ENCODE peak calls at places on chromosomes 16 and 17, in four cellular contexts. One of them, this sample, is unnamed.

GRCh38 chr16:57519796-57520360 is 16.5 kb downstream of the CCDC102A start:
- DNase-seq in IMR-90: peak; percentile 52
- DNase-seq in H1: no peak
- DNase-seq in H9: peak; percentile 82
- DNase-seq in this sample: peak; percentile 78

GRCh38 chr17:79388556-79389295 is 222.1 kb downstream of the RBFOX3 start:
- DNase-seq in H1: peak; percentile 41
- DNase-seq in IMR-90: peak; percentile 27
- DNase-seq in H9: peak; percentile 90
- DNase-seq in this sample: peak; percentile 65

GRCh38 chr17:80805032-80805751 is 186.4 kb upstream of the CHMP6 start:
- DNase-seq in H9: peak; percentile 33
- DNase-seq in IMR-90: peak; percentile 74
- DNase-seq in H1: no peak
- DNase-seq in this sample: peak; percentile 40

GRCh38 chr16:75264531-75264998 is 13.1 kb upstream of the BCAR1 start:
- DNase-seq in IMR-90: peak; percentile 35
- DNase-seq in H9: no peak
- DNase-seq in H1: no peak
- DNase-seq in this sample: no peak

GRCh38 chr17:80892900-80893603 is 98.6 kb upstream of the CHMP6 start:
- DNase-seq in H1: no peak
- DNase-seq in IMR-90: peak; percentile 79
- DNase-seq in H9: no peak
- DNase-seq in this sample: no peak

GRCh38 chr17:21354796-21355385 is 21.3 kb upstream of the KCNJ12 start:
- DNase-seq in IMR-90: no peak
- DNase-seq in H9: no peak
- DNase-seq in H1: no peak
- DNase-seq in this sample: no peak

GRCh38 chr16:50696575-50697420 is 3.4 kb downstream of the NOD2 start:
- DNase-seq in IMR-90: peak; percentile 26
- DNase-seq in H9: no peak
- DNase-seq in H1: no peak
- DNase-seq in this sample: no peak

GRCh38 chr16:57009641-57010170 is 20.3 kb downstream of the NLRC5 start:
- DNase-seq in H9: no peak
- DNase-seq in IMR-90: no peak
- DNase-seq in H1: no peak
- DNase-seq in this sample: no peak

GRCh38 chr16:31484491-31485171 is 1.7 kb downstream of the SLC5A2 start:
- DNase-seq in H9: peak; percentile 77
- DNase-seq in IMR-90: no peak
- DNase-seq in H1: no peak
- DNase-seq in this sample: peak; percentile 27

GRCh38 chr17:15171433-15172047 is 93.6 kb downstream of the PMP22 start:
- DNase-seq in IMR-90: peak; percentile 75
- DNase-seq in H1: peak; percentile 44
- DNase-seq in H9: peak; percentile 91
- DNase-seq in this sample: peak; percentile 85

GRCh38 chr16:89720520-89720858 is 209 bp downstream of the VPS9D1 start:
- DNase-seq in H9: peak; percentile 67
- DNase-seq in H1: no peak
- DNase-seq in IMR-90: no peak
- DNase-seq in this sample: peak; percentile 52

GRCh38 chr16:70778901-70779309 is 22.1 kb downstream of the VAC14 start:
- DNase-seq in H1: peak; percentile 74
- DNase-seq in IMR-90: peak; percentile 92
- DNase-seq in H9: peak; percentile 86
- DNase-seq in this sample: peak; percentile 87

GRCh38 chr17:77869041-77869595 is 89.4 kb upstream of the TNRC6C start:
- DNase-seq in H9: no peak
- DNase-seq in H1: no peak
- DNase-seq in IMR-90: no peak
- DNase-seq in this sample: no peak

GRCh38 chr17:21352981-21353265 is 23.2 kb upstream of the KCNJ12 start:
- DNase-seq in H1: no peak
- DNase-seq in IMR-90: no peak
- DNase-seq in H9: no peak
- DNase-seq in this sample: no peak

GRCh38 chr16:71784093-71784492 is 24.5 kb downstream of the AP1G1 start:
- DNase-seq in H9: no peak
- DNase-seq in IMR-90: no peak
- DNase-seq in H1: no peak
- DNase-seq in this sample: no peak

GRCh38 chr16:57462978-57463362 is 491 bp downstream of the POLR2C start:
- DNase-seq in H9: no peak
- DNase-seq in IMR-90: no peak
- DNase-seq in H1: no peak
- DNase-seq in this sample: no peak

GRCh38 chr17:63442549-63443035 is 3.5 kb downstream of the CYB561 start:
- DNase-seq in IMR-90: no peak
- DNase-seq in H9: peak; percentile 62
- DNase-seq in H1: no peak
- DNase-seq in this sample: peak; percentile 74

GRCh38 chr16:87132361-87133014 is 184.7 kb downstream of the C16orf95 start:
- DNase-seq in H9: no peak
- DNase-seq in IMR-90: peak; percentile 60
- DNase-seq in H1: no peak
- DNase-seq in this sample: no peak

GRCh38 chr17:42585353-42585752 is 7.8 kb upstream of the PSMC3IP start:
- DNase-seq in IMR-90: no peak
- DNase-seq in H1: no peak
- DNase-seq in H9: no peak
- DNase-seq in this sample: no peak

GRCh38 chr16:71569621-71570020 is 7.3 kb downstream of the TAT start:
- DNase-seq in H1: no peak
- DNase-seq in IMR-90: no peak
- DNase-seq in H9: no peak
- DNase-seq in this sample: no peak

GRCh38 chr17:4978720-4979119 is 8.8 kb downstream of the CAMTA2 start:
- DNase-seq in H1: no peak
- DNase-seq in H9: no peak
- DNase-seq in IMR-90: no peak
- DNase-seq in this sample: no peak
- H4K5ac ChIP-seq in H1: no peak overlapping the region
- H4K5ac ChIP-seq in H9: no peak overlapping the region
- H4K5ac ChIP-seq in IMR-90: no peak overlapping the region
- H4K5ac ChIP-seq in this sample: no peak overlapping the region

GRCh38 chr17:57570740-57571344 is 174.3 kb downstream of the CCDC182 start:
- DNase-seq in H1: no peak
- DNase-seq in IMR-90: no peak
- DNase-seq in H9: no peak
- DNase-seq in this sample: no peak
- H4K5ac ChIP-seq in H1: no peak overlapping the region
- H4K5ac ChIP-seq in IMR-90: no peak overlapping the region
- H4K5ac ChIP-seq in H9: no peak overlapping the region
- H4K5ac ChIP-seq in this sample: no peak overlapping the region

GRCh38 chr17:6437466-6437865 is 2.5 kb upstream of the AIPL1 start:
- DNase-seq in H9: peak; percentile 82
- DNase-seq in IMR-90: no peak
- DNase-seq in H1: no peak
- DNase-seq in this sample: no peak
- H4K5ac ChIP-seq in H9: no peak overlapping the region
- H4K5ac ChIP-seq in IMR-90: no peak overlapping the region
- H4K5ac ChIP-seq in H1: no peak overlapping the region
- H4K5ac ChIP-seq in this sample: no peak overlapping the region

DNA sequence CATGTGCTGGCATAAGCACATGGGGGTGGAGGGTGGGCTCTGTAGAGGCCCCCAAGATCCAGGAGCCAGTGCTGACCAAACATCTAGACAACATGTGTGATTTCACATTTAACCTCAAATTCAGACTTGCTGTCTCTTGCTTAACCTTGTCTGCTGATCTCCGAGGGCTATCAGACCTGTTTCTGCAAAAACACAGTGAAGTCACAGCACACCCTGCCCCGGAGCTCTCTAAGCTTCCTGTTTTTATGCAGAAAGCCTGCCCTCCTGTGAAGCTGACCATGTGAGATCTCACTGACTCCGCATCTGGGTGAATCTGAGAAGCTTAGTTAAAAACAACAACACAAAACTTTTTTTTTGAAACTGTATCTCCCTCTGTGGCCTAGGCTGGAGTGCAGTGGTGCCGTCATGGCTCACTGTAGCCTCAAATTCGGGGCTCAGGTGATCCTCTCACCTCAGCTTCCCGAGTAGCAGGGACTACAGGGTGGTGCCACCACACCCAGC is 6.6 kb upstream of the DPEP2 start:
- DNase-seq in H9: no peak
- DNase-seq in H1: no peak
- DNase-seq in IMR-90: no peak
- DNase-seq in this sample: peak; percentile 40
- H4K5ac ChIP-seq in H9: no peak overlapping the region
- H4K5ac ChIP-seq in H1: peak overlapping the region; percentile 5
- H4K5ac ChIP-seq in IMR-90: no peak overlapping the region
- H4K5ac ChIP-seq in this sample: no peak overlapping the region

DNA sequence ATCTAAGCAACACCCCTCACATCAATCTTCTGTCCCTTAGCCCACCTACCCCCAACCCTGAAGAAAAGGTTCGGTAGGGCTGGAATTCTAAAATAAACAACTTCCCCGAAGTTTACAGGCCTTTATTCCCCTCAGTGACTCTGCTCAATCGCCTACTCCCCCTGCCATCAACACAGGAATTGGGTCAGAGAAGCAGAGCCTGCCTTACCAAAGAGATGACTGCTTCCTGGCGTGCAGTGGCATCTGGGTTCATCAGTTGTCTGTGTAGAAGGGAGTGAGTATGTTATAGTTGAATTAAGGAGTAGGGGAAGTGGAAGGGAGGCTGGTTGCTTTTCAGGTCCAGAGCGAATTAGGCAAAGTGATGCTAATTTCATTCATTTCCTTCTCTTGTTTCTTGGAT is 12.7 kb downstream of the HEATR9 start:
- DNase-seq in H1: no peak
- DNase-seq in IMR-90: no peak
- DNase-seq in H9: no peak
- DNase-seq in this sample: no peak
- H4K5ac ChIP-seq in H1: no peak overlapping the region
- H4K5ac ChIP-seq in IMR-90: no peak overlapping the region
- H4K5ac ChIP-seq in H9: no peak overlapping the region
- H4K5ac ChIP-seq in this sample: no peak overlapping the region

DNA sequence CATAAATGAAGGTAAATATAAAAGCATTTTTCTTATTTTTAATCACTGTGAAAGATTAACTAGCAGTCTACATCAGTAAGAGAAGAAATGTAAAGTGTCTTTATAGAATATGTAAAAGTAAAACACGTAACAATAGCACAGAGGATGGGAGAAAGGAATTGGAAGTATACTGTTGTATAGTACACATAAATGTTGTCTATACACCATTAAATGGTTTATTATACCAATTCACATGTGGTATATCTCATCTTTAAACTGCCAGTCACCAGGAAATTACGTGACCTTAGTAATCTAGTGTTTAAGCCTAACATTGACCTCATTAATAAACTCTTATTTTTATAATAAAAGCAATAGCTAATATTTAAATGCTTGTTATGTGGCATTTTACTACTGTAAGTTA is 87.4 kb downstream of the USP32 start:
- DNase-seq in H9: no peak
- DNase-seq in IMR-90: no peak
- DNase-seq in H1: no peak
- DNase-seq in this sample: no peak
- H4K5ac ChIP-seq in H9: no peak overlapping the region
- H4K5ac ChIP-seq in IMR-90: no peak overlapping the region
- H4K5ac ChIP-seq in H1: no peak overlapping the region
- H4K5ac ChIP-seq in this sample: no peak overlapping the region

GRCh38 chr17:70268383-70268782 is 99.1 kb downstream of the KCNJ2 start:
- DNase-seq in IMR-90: no peak
- DNase-seq in H9: no peak
- DNase-seq in H1: no peak
- DNase-seq in this sample: no peak
- H4K5ac ChIP-seq in IMR-90: no peak overlapping the region
- H4K5ac ChIP-seq in H9: no peak overlapping the region
- H4K5ac ChIP-seq in H1: no peak overlapping the region
- H4K5ac ChIP-seq in this sample: no peak overlapping the region